ENCODE peak calls at places on chromosomes 16 and 17, in four cellular contexts. S is mesenchymal stem cell, N is H9, V is mesendoderm. D is an unnamed sample.

GRCh38 chr17:57909548-57909947 is 45.7 kb downstream of the CUEDC1 start:
- DNase-seq in V (peak; percentile 69), S (no peak), N (peak; percentile 67), D (no peak)

GRCh38 chr16:8374586-8374985 is 215.7 kb downstream of the TMEM114 start:
- DNase-seq in N (no peak), S (no peak), V (peak; percentile 30), D (no peak)

GRCh38 chr17:47855737-47856136 is 4.8 kb upstream of the SP6 start:
- DNase-seq in N (no peak), S (no peak), V (peak; percentile 67), D (no peak)

GRCh38 chr17:82848022-82848592 is 8.3 kb upstream of the ZNF750 start:
- DNase-seq in V (no peak), S (no peak), N (no peak), D (peak; percentile 79)

GRCh38 chr16:88988980-88989791 is 12.2 kb upstream of the CBFA2T3 start:
- DNase-seq in V (no peak), N (no peak), S (no peak), D (no peak)

GRCh38 chr17:6927290-6927844 is 68.5 kb upstream of the ALOX12 start:
- DNase-seq in V (no peak), S (peak; percentile 47), N (no peak), D (peak; percentile 61)

GRCh38 chr16:21100447-21100846 is 50.2 kb downstream of the DNAH3 start:
- DNase-seq in S (peak; percentile 68), N (no peak), V (no peak), D (peak; percentile 90)

GRCh38 chr16:15055141-15056053 is 477 bp downstream of the NTAN1 start:
- DNase-seq in S (peak; percentile 56), N (no peak), V (peak; percentile 71), D (peak; percentile 23)

GRCh38 chr17:59470624-59471297 is 94.6 kb upstream of the DHX40 start:
- DNase-seq in N (no peak), S (no peak), V (no peak), D (no peak)

GRCh38 chr16:88772871-88773811 is 11.9 kb downstream of the PIEZO1 start:
- DNase-seq in N (no peak), S (peak; percentile 96), V (peak; percentile 49), D (peak; percentile 95)

GRCh38 chr16:19610200-19610599 is 54.7 kb downstream of the VPS35L start:
- DNase-seq in N (no peak), V (no peak), S (no peak), D (no peak)

GRCh38 chr16:11350531-11351335 is 5.5 kb downstream of the RMI2 start:
- DNase-seq in N (no peak), V (no peak), S (peak; percentile 73), D (peak; percentile 87)

GRCh38 chr16:75745242-75745641 is 19.0 kb upstream of the CPHXL start:
- DNase-seq in V (no peak), N (no peak), S (no peak), D (no peak)

GRCh38 chr17:59329558-59330313 is 1.7 kb upstream of the YPEL2 start:
- DNase-seq in N (peak; percentile 89), V (peak; percentile 95), S (peak; percentile 90), D (peak; percentile 75)

GRCh38 chr16:31521368-31521767 is 6.3 kb upstream of the AHSP start:
- DNase-seq in V (no peak), N (no peak), S (no peak), D (no peak)

GRCh38 chr17:3885970-3886369 is 6.9 kb downstream of the CAMKK1 start:
- DNase-seq in V (peak; percentile 68), S (peak; percentile 81), N (no peak), D (peak; percentile 70)

GRCh38 chr17:77840576-77841160 is 117.8 kb upstream of the TNRC6C start:
- DNase-seq in N (no peak), S (no peak), V (no peak), D (no peak)

GRCh38 chr17:32161506-32162365 is 19.4 kb downstream of the RHOT1 start:
- DNase-seq in V (no peak), S (peak; percentile 78), N (no peak), D (peak; percentile 93)

GRCh38 chr17:33073416-33073815 is 81.8 kb downstream of the SPACA3 start:
- DNase-seq in N (no peak), V (no peak), S (no peak), D (no peak)

GRCh38 chr17:72416054-72416691 is 295.4 kb downstream of the SOX9 start:
- DNase-seq in N (no peak), S (no peak), V (no peak), D (no peak)

GRCh38 chr16:70529051-70529777 is 5.6 kb downstream of the SF3B3 start:
- DNase-seq in S (peak; percentile 73), V (peak; percentile 22), N (no peak), D (peak; percentile 79)

GRCh38 chr17:42184717-42185496 is at the start of gene HCRT:
- DNase-seq in V (no peak), S (no peak), N (no peak), D (no peak)

GRCh38 chr16:4318171-4318910 is 2.5 kb downstream of the GLIS2 start:
- DNase-seq in N (no peak), S (no peak), V (no peak), D (no peak)

GRCh38 chr17:38567350-38567749 is 38.4 kb downstream of the SRCIN1 start:
- DNase-seq in N (no peak), S (no peak), V (no peak), D (no peak)

GRCh38 chr17:48575673-48576478 is 2.3 kb downstream of the HOXB4 start:
- DNase-seq in S (peak; percentile 86), V (no peak), N (no peak), D (peak; percentile 67)

GRCh38 chr16:69890114-69890890 is 60.8 kb upstream of the CLEC18A start:
- DNase-seq in S (peak; percentile 71), N (peak; percentile 77), V (peak; percentile 92), D (peak; percentile 42)

GRCh38 chr17:41494524-41494923 is 4.8 kb upstream of the KRT36 start:
- DNase-seq in S (peak; percentile 37), V (peak; percentile 47), N (no peak), D (peak; percentile 39)

GRCh38 chr17:71933306-71933705 is 187.5 kb upstream of the SOX9 start:
- DNase-seq in N (no peak), V (no peak), S (no peak), D (no peak)

GRCh38 chr17:69551212-69552010 is 136.9 kb downstream of the MAP2K6 start:
- DNase-seq in N (no peak), S (peak; percentile 32), V (no peak), D (peak; percentile 47)

GRCh38 chr17:55420067-55420775 is 1.4 kb downstream of the MMD start:
- DNase-seq in N (no peak), S (no peak), V (no peak), D (no peak)

GRCh38 chr16:3413730-3414379 is 12.8 kb downstream of the ZNF174 start:
- DNase-seq in S (no peak), N (no peak), V (peak; percentile 11), D (no peak)

GRCh38 chr16:89009343-89010209 is 32.6 kb upstream of the CBFA2T3 start:
- DNase-seq in S (peak; percentile 9), V (peak; percentile 47), N (peak; percentile 56), D (no peak)

GRCh38 chr16:85557083-85557975 is 55.8 kb upstream of the GSE1 start:
- DNase-seq in S (peak; percentile 64), V (no peak), N (no peak), D (no peak)

DNA sequence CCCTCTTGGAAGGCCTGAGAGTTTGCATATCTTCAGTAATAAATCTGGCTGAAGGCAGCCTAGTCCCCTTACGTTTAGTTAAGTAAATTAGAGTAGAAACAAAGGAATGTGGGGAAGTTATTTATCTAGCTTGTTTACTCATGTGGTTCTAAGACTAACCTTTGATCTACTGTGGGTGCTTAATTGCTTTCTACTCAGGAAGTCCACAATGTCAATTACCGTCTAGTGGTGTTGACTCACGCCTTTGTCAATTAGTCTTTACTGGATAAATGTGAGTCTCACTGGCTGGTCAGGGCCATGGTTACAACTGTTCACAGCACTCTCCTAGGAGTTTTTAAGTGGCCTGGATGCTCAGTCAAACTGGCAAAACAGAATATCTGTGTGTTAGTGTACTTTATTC is 2338.4 kb downstream of the TP53TG3F start:
- DNase-seq in V (no peak), N (no peak), S (no peak), D (no peak)
- H3K4me2 ChIP-seq in V (no peak overlapping the region), N (no peak overlapping the region), S (no peak overlapping the region), D (no peak overlapping the region)

GRCh38 chr17:75352079-75352569 is 53.4 kb downstream of the GRB2 start:
- DNase-seq in S (no peak), N (peak; percentile 83), V (peak; percentile 65), D (no peak)
- H3K23ac ChIP-seq in S (no peak overlapping the region), N (no peak overlapping the region), V (no peak overlapping the region), D (no peak overlapping the region)

DNA sequence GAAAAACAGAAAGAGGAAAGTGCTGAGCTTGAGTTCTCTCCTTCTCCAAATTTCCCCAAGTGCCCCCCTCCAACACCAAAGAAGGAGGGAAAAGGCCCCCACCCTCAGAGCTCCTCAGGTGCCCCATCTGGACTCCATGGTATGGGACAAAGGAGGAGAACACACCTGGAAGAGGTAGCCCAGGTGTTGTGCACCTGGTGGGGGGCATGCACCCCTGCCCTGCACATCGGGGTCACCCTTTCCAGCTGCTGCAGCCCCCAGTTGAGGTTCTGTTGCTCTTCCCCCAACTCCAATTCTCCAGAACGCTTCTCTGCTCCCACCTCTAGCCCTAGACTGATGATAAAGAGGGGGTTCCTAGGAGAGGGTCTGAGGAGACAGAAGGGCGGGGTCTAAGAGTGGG is 3.0 kb upstream of the COL1A1 start:
- DNase-seq in N (no peak), S (no peak), V (no peak), D (no peak)
- H2BK5ac ChIP-seq in N (no peak overlapping the region), S (no peak overlapping the region), V (no peak overlapping the region), D (peak overlapping the region; percentile 97)

GRCh38 chr17:45423304-45423703 is 9.4 kb downstream of the ARHGAP27 start:
- DNase-seq in V (no peak), S (no peak), N (no peak), D (no peak)

GRCh38 chr17:45425125-45425983 is 7.3 kb downstream of the ARHGAP27 start:
- DNase-seq in S (peak; percentile 84), N (peak; percentile 98), V (peak; percentile 98), D (peak; percentile 74)

GRCh38 chr17:45424769-45425124 is 7.9 kb downstream of the ARHGAP27 start:
- DNase-seq in N (no peak), S (no peak), V (no peak), D (no peak)

GRCh38 chr17:45425984-45426413 is 6.7 kb downstream of the ARHGAP27 start:
- DNase-seq in V (no peak), S (no peak), N (peak; percentile 48), D (no peak)

GRCh38 chr17:45423936-45424335 is 8.7 kb downstream of the ARHGAP27 start:
- DNase-seq in V (no peak), S (no peak), N (no peak), D (no peak)
- H3K4me2 ChIP-seq in V (no peak overlapping the region), S (no peak overlapping the region), N (no peak overlapping the region), D (no peak overlapping the region)

GRCh38 chr16:67246081-67246944 is 968 bp downstream of the FHOD1 start:
- DNase-seq in N (peak; percentile 98), S (peak; percentile 94), V (peak; percentile 94), D (peak; percentile 85)
- H3K23ac ChIP-seq in N (no peak overlapping the region), S (no peak overlapping the region), V (peak overlapping the region; percentile 45), D (peak overlapping the region; percentile 92)

GRCh38 chr16:58234831-58235595 is 37.1 kb upstream of the CSNK2A2 start:
- DNase-seq in N (no peak), S (no peak), V (peak; percentile 50), D (no peak)

GRCh38 chr16:58235663-58236062 is 37.8 kb upstream of the CSNK2A2 start:
- DNase-seq in S (no peak), N (no peak), V (no peak), D (no peak)

GRCh38 chr16:58236231-58236690 is 38.4 kb upstream of the CSNK2A2 start:
- DNase-seq in V (peak; percentile 96), S (peak; percentile 68), N (peak; percentile 92), D (peak; percentile 51)

GRCh38 chr16:58236831-58237230 is 38.9 kb upstream of the CSNK2A2 start:
- DNase-seq in N (peak; percentile 41), V (peak; percentile 61), S (no peak), D (no peak)
- H2BK5ac ChIP-seq in N (no peak overlapping the region), V (peak overlapping the region; percentile 7), S (no peak overlapping the region), D (no peak overlapping the region)

GRCh38 chr17:76585048-76585648 is 512 bp downstream of the ST6GALNAC2 start:
- DNase-seq in N (peak; percentile 52), S (peak; percentile 41), V (peak; percentile 21), D (no peak)
- H3K4me2 ChIP-seq in N (peak overlapping the region; percentile 67), S (peak overlapping the region; percentile 82), V (peak overlapping the region; percentile 76), D (peak overlapping the region; percentile 85)

D was measured in IMR-90.